ENCODE peak calls at places on chromosomes 6 and 20, in four cellular contexts. C is adrenal gland, O is HepG2, S is choroid plexus epithelial cell. R is an unnamed sample.

GRCh38 chr6:135129139-135129867 is 51.8 kb upstream of the MYB start:
- DNase-seq in C (no peak), O (no peak), S (no peak), R (no peak)

GRCh38 chr6:26025047-26025893 is 62.0 kb upstream of the HFE start:
- DNase-seq in C (no peak), O (peak), S (peak), R (peak)

GRCh38 chr6:166612471-166612881 is 14.6 kb downstream of the RPS6KA2 start:
- DNase-seq in C (no peak), O (no peak), S (no peak), R (no peak)

GRCh38 chr6:95593025-95593424 is 15.7 kb downstream of the MANEA start:
- DNase-seq in C (no peak), O (peak), S (no peak), R (peak)

GRCh38 chr6:116159782-116160524 is 34.0 kb upstream of the COL10A1 start:
- DNase-seq in C (no peak), O (no peak), S (no peak), R (no peak)

GRCh38 chr20:40945189-40945588 is 83.4 kb upstream of the TOP1 start:
- DNase-seq in C (no peak), O (no peak), S (no peak), R (no peak)

GRCh38 chr6:65170273-65170672 is 536.8 kb downstream of the EYS start:
- DNase-seq in C (no peak), O (no peak), S (peak), R (peak)

GRCh38 chr20:58864346-58864745 is 11.8 kb downstream of the GNAS start:
- DNase-seq in C (no peak), O (no peak), S (no peak), R (peak)

GRCh38 chr6:49462927-49463611 is at the start of the genes CENPQ and MMUT:
- DNase-seq in C (peak), O (peak), S (peak), R (peak)

GRCh38 chr6:142400495-142400894 is 98.7 kb downstream of the ADGRG6 start:
- DNase-seq in C (no peak), O (no peak), S (peak), R (no peak)

GRCh38 chr20:64238115-64238825 is 17.3 kb upstream of the PCMTD2 start:
- DNase-seq in C (no peak), O (peak), S (no peak), R (no peak)

GRCh38 chr6:125512621-125513020 is 210.9 kb upstream of the HDDC2 start:
- DNase-seq in C (no peak), O (peak), S (peak), R (peak)

GRCh38 chr20:5658897-5659296 is 91.3 kb upstream of the SHLD1 start:
- DNase-seq in C (peak), O (peak), S (peak), R (peak)

GRCh38 chr6:403659-404655 is 12.4 kb downstream of the IRF4 start:
- DNase-seq in C (no peak), O (no peak), S (no peak), R (no peak)

GRCh38 chr6:1215023-1215422 is 96.9 kb upstream of the FOXQ1 start:
- DNase-seq in C (no peak), O (no peak), S (no peak), R (no peak)

GRCh38 chr6:24744911-24745310 is 26.0 kb upstream of the C6orf62 start:
- DNase-seq in C (no peak), O (no peak), S (no peak), R (no peak)

GRCh38 chr20:17825251-17825691 is 125.5 kb downstream of the BANF2 start:
- DNase-seq in C (peak), O (peak), S (peak), R (no peak)

GRCh38 chr20:56422131-56422823 is 10.2 kb downstream of the CASS4 start:
- DNase-seq in C (peak), O (peak), S (peak), R (peak)

GRCh38 chr6:107813555-107814194 is 10.4 kb downstream of the SCML4 start:
- DNase-seq in C (no peak), O (no peak), S (no peak), R (peak)

GRCh38 chr20:36792422-36792821 is 18.9 kb upstream of the DSN1 start:
- DNase-seq in C (no peak), O (peak), S (peak), R (peak)

GRCh38 chr20:40010483-40010882 is 678.6 kb downstream of the MAFB start:
- DNase-seq in C (no peak), O (no peak), S (no peak), R (no peak)

GRCh38 chr20:58309607-58310290 is at the start of gene RAB22A:
- DNase-seq in C (peak), O (peak), S (peak), R (peak)

GRCh38 chr6:159298840-159299239 is 129.6 kb downstream of the FNDC1 start:
- DNase-seq in C (no peak), O (no peak), S (no peak), R (no peak)

GRCh38 chr6:43096451-43097097 is 20.5 kb downstream of the PTK7 start:
- DNase-seq in C (no peak), O (no peak), S (peak), R (peak)

GRCh38 chr6:147301070-147301469 is 96.9 kb downstream of the STXBP5 start:
- DNase-seq in C (no peak), O (no peak), S (no peak), R (no peak)

GRCh38 chr6:20716865-20717264 is 182.6 kb downstream of the CDKAL1 start:
- DNase-seq in C (no peak), O (no peak), S (no peak), R (no peak)

GRCh38 chr6:33091957-33092356 is 16.2 kb downstream of the HLA-DPB1 start:
- DNase-seq in C (peak), O (peak), S (no peak), R (peak)

GRCh38 chr20:20734475-20734948 is 22.1 kb upstream of the RALGAPA2 start:
- DNase-seq in C (no peak), O (no peak), S (no peak), R (no peak)

GRCh38 chr20:24411003-24411402 is 58.4 kb upstream of the SYNDIG1 start:
- DNase-seq in C (no peak), O (no peak), S (no peak), R (no peak)

GRCh38 chr6:142271476-142271875 is 30.3 kb upstream of the ADGRG6 start:
- DNase-seq in C (no peak), O (no peak), S (peak), R (no peak)

GRCh38 chr20:36861875-36862801 is 13.8 kb upstream of the TLDC2 start:
- DNase-seq in C (peak), O (peak), S (peak), R (peak)

GRCh38 chr6:143609972-143610371 is 67.8 kb upstream of the PHACTR2 start:
- DNase-seq in C (no peak), O (no peak), S (no peak), R (no peak)

GRCh38 chr6:4503700-4504099 is 272.5 kb upstream of the CDYL start:
- DNase-seq in C (no peak), O (no peak), S (no peak), R (no peak)

GRCh38 chr6:158631678-158632537 is 12.6 kb downstream of the DYNLT1 start:
- DNase-seq in C (peak), O (no peak), S (peak), R (peak)

GRCh38 chr6:84762941-84763396 is 1.4 kb downstream of the TBX18 start:
- DNase-seq in C (peak), O (no peak), S (no peak), R (no peak)

DNA sequence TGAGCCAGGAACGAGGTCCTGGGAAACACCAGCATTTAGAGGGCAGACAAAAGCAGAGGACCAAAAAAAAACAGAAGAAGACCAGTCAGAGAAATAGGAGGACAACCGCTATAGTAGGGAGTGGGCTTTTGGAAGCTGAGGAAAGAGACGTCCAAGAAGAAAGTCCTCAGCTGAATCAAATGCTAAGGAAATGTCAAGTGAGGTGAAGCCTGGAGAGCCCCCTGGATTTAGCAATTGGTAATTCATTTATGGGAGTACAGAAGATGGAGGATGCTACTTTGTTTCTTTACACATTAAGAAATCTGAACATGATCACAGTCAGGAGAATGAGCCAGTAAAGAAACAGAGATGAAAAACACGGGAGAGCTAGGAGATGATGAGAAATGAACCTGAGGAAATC is 41.1 kb downstream of the LRP11 start:
- DNase-seq in C (no peak), O (no peak), S (peak), R (no peak)
- TF ChIP-seq CTCF in C (no peak), O (no peak), S (peak), R (no peak)

GRCh38 chr6:37570801-37571200 is 71.1 kb upstream of the CCDC167 start:
- DNase-seq in C (no peak), O (no peak), S (peak), R (no peak)
- TF ChIP-seq CTCF in C (no peak), O (no peak), S (no peak), R (no peak)

GRCh38 chr6:114096553-114097172 is 125.7 kb upstream of the HDAC2 start:
- DNase-seq in C (no peak), O (peak), S (peak), R (peak)
- TF ChIP-seq CTCF in C (peak), O (peak), S (peak), R (peak)

GRCh38 chr6:13278184-13278583 is 50.2 kb downstream of the TBC1D7 start:
- DNase-seq in C (no peak), O (no peak), S (no peak), R (no peak)
- TF ChIP-seq CTCF in C (no peak), O (peak), S (no peak), R (no peak)

DNA sequence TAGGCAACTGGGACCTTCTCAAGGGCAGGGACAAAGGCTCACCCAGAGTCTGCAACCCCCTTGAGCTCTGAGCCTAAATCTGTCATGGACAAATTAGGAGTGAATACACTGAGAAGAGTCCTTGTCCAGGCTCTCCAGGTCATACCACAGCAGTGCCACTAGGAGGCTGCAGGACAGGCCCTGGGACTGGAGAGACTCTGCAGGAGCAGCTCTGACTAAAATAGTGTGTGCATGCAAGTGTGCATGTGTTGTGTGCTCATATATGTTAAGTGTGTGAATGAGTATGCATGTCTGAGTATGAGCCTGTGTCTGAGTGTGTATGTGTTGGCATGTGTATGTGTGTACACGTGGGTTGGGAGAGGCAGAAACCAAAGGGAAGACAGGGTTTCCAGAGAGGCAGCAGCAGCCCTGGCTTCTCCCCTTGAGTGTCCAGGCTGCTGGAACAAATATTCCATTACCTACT is 27.1 kb downstream of the MRPL14 start:
- DNase-seq in C (no peak), O (peak), S (peak), R (peak)
- TF ChIP-seq CTCF in C (peak), O (peak), S (peak), R (peak)